ENCODE peak calls at places on chromosomes 4 and X, in five cellular contexts. One of them, this sample, is unnamed.
A peak's percentile ranks its signal among the peaks of the same experiment; 100 is the strongest.

GRCh38 chrX:84186603-84187358 is 1.2 kb downstream of the RPS6KA6 start:
- DNase-seq in EL: peak; percentile 21
- DNase-seq in HS-5: no peak
- DNase-seq in A549: peak; percentile 3
- DNase-seq in NCI-H1417: no peak
- DNase-seq in this sample: no peak

GRCh38 chr4:101020956-101021355 is 326.4 kb downstream of the PPP3CA start:
- DNase-seq in EL: peak; percentile 65
- DNase-seq in HS-5: peak; percentile 37
- DNase-seq in A549: no peak
- DNase-seq in NCI-H1417: no peak
- DNase-seq in this sample: peak; percentile 69

GRCh38 chr4:138835833-138836521 is 179.6 kb upstream of the NOCT start:
- DNase-seq in EL: peak; percentile 14
- DNase-seq in HS-5: no peak
- DNase-seq in A549: no peak
- DNase-seq in NCI-H1417: no peak
- DNase-seq in this sample: peak; percentile 23

GRCh38 chrX:68508799-68509198 is 9.9 kb downstream of the YIPF6 start:
- DNase-seq in EL: no peak
- DNase-seq in HS-5: no peak
- DNase-seq in A549: no peak
- DNase-seq in NCI-H1417: no peak
- DNase-seq in this sample: no peak

GRCh38 chrX:46180258-46180687 is 364.9 kb downstream of the ZNF674 start:
- DNase-seq in EL: peak; percentile 84
- DNase-seq in HS-5: peak; percentile 69
- DNase-seq in A549: no peak
- DNase-seq in NCI-H1417: no peak
- DNase-seq in this sample: peak; percentile 95

GRCh38 chr4:93791570-93792195 is 36.9 kb upstream of the ATOH1 start:
- DNase-seq in EL: peak; percentile 42
- DNase-seq in HS-5: peak; percentile 20
- DNase-seq in A549: peak; percentile 21
- DNase-seq in NCI-H1417: peak; percentile 64
- DNase-seq in this sample: peak; percentile 59

GRCh38 chr4:87103691-87104187 is 116.7 kb downstream of the KLHL8 start:
- DNase-seq in EL: peak; percentile 73
- DNase-seq in HS-5: peak; percentile 66
- DNase-seq in A549: no peak
- DNase-seq in NCI-H1417: no peak
- DNase-seq in this sample: peak; percentile 91

GRCh38 chrX:52424658-52425057 is 55.8 kb downstream of the XAGE2 start:
- DNase-seq in EL: peak; percentile 76
- DNase-seq in HS-5: no peak
- DNase-seq in A549: no peak
- DNase-seq in NCI-H1417: no peak
- DNase-seq in this sample: peak; percentile 11

GRCh38 chrX:15158736-15159406 is 111.0 kb downstream of the ASB9 start:
- DNase-seq in EL: no peak
- DNase-seq in HS-5: no peak
- DNase-seq in A549: no peak
- DNase-seq in NCI-H1417: no peak
- DNase-seq in this sample: no peak

GRCh38 chr4:138650917-138651564 is 364.5 kb upstream of the NOCT start:
- DNase-seq in EL: peak; percentile 98
- DNase-seq in HS-5: peak; percentile 94
- DNase-seq in A549: no peak
- DNase-seq in NCI-H1417: no peak
- DNase-seq in this sample: peak; percentile 50

GRCh38 chr4:14143892-14144291 is 516.4 kb upstream of the BOD1L1 start:
- DNase-seq in EL: no peak
- DNase-seq in HS-5: no peak
- DNase-seq in A549: peak; percentile 2
- DNase-seq in NCI-H1417: no peak
- DNase-seq in this sample: no peak

GRCh38 chr4:42296196-42296595 is 101.1 kb upstream of the SHISA3 start:
- DNase-seq in EL: no peak
- DNase-seq in HS-5: no peak
- DNase-seq in A549: no peak
- DNase-seq in NCI-H1417: no peak
- DNase-seq in this sample: no peak

This sample was measured in astrocyte of the spinal cord.